ENCODE peak calls at places on chromosomes 5 and 9, in five cellular contexts. One of them, this sample, is unnamed.

GRCh38 chr9:14480561-14480960 is 166.6 kb upstream of the NFIB start:
- DNase-seq in HFFc6: no peak
- DNase-seq in Caki2: no peak
- DNase-seq in mammary epithelial cell: no peak
- DNase-seq in DND-41: no peak
- DNase-seq in this sample: no peak

GRCh38 chr5:850511-851006 is at the start of gene ZDHHC11:
- DNase-seq in HFFc6: no peak
- DNase-seq in DND-41: no peak
- DNase-seq in Caki2: no peak
- DNase-seq in mammary epithelial cell: no peak
- DNase-seq in this sample: peak

GRCh38 chr5:17229308-17229707 is 11.9 kb downstream of the BASP1 start:
- DNase-seq in HFFc6: no peak
- DNase-seq in mammary epithelial cell: no peak
- DNase-seq in DND-41: no peak
- DNase-seq in Caki2: no peak
- DNase-seq in this sample: no peak

GRCh38 chr9:92158097-92158601 is 42.9 kb upstream of the SPTLC1 start:
- DNase-seq in DND-41: no peak
- DNase-seq in HFFc6: no peak
- DNase-seq in mammary epithelial cell: no peak
- DNase-seq in Caki2: no peak
- DNase-seq in this sample: no peak

GRCh38 chr5:74034738-74035137 is 408.7 kb downstream of the ARHGEF28 start:
- DNase-seq in Caki2: peak
- DNase-seq in mammary epithelial cell: peak
- DNase-seq in HFFc6: peak
- DNase-seq in DND-41: no peak
- DNase-seq in this sample: no peak

GRCh38 chr9:133558191-133559126 is 24.0 kb downstream of the ADAMTSL2 start:
- DNase-seq in HFFc6: peak
- DNase-seq in mammary epithelial cell: peak
- DNase-seq in DND-41: no peak
- DNase-seq in Caki2: peak
- DNase-seq in this sample: no peak

GRCh38 chr5:175534070-175534932 is 55.9 kb downstream of the SFXN1 start:
- DNase-seq in mammary epithelial cell: peak
- DNase-seq in HFFc6: peak
- DNase-seq in Caki2: peak
- DNase-seq in DND-41: peak
- DNase-seq in this sample: peak

GRCh38 chr9:72494051-72494450 is 27.4 kb upstream of the TMC1 start:
- DNase-seq in Caki2: no peak
- DNase-seq in HFFc6: no peak
- DNase-seq in mammary epithelial cell: no peak
- DNase-seq in DND-41: no peak
- DNase-seq in this sample: no peak

GRCh38 chr5:98989723-98990122 is 60.9 kb upstream of the CHD1 start:
- DNase-seq in DND-41: peak
- DNase-seq in HFFc6: no peak
- DNase-seq in mammary epithelial cell: no peak
- DNase-seq in Caki2: no peak
- DNase-seq in this sample: no peak

GRCh38 chr9:71734953-71735352 is 33.4 kb downstream of the CEMIP2 start:
- DNase-seq in DND-41: no peak
- DNase-seq in mammary epithelial cell: no peak
- DNase-seq in HFFc6: no peak
- DNase-seq in Caki2: no peak
- DNase-seq in this sample: no peak

GRCh38 chr9:385818-386398 is 171.2 kb downstream of the DOCK8 start:
- DNase-seq in Caki2: peak
- DNase-seq in HFFc6: peak
- DNase-seq in DND-41: peak
- DNase-seq in mammary epithelial cell: peak
- DNase-seq in this sample: no peak

GRCh38 chr5:149030838-149031397 is 31.9 kb downstream of the SH3TC2 start:
- DNase-seq in DND-41: no peak
- DNase-seq in mammary epithelial cell: no peak
- DNase-seq in HFFc6: no peak
- DNase-seq in Caki2: no peak
- DNase-seq in this sample: no peak

GRCh38 chr5:53545744-53546143 is 14.7 kb upstream of the NDUFS4 start:
- DNase-seq in HFFc6: no peak
- DNase-seq in Caki2: no peak
- DNase-seq in DND-41: no peak
- DNase-seq in mammary epithelial cell: no peak
- DNase-seq in this sample: no peak

GRCh38 chr5:155651-156410 is 35.5 kb upstream of the LRRC14B start:
- DNase-seq in Caki2: no peak
- DNase-seq in DND-41: no peak
- DNase-seq in mammary epithelial cell: no peak
- DNase-seq in HFFc6: no peak
- DNase-seq in this sample: peak

GRCh38 chr9:17852108-17852507 is 273.2 kb downstream of the SH3GL2 start:
- DNase-seq in Caki2: no peak
- DNase-seq in HFFc6: no peak
- DNase-seq in mammary epithelial cell: no peak
- DNase-seq in DND-41: no peak
- DNase-seq in this sample: no peak

GRCh38 chr9:36862206-36863145 is 171.6 kb downstream of the PAX5 start:
- DNase-seq in DND-41: peak
- DNase-seq in mammary epithelial cell: peak
- DNase-seq in Caki2: no peak
- DNase-seq in HFFc6: peak
- DNase-seq in this sample: no peak

GRCh38 chr5:133565993-133566392 is 46.3 kb downstream of the FSTL4 start:
- DNase-seq in Caki2: peak
- DNase-seq in HFFc6: no peak
- DNase-seq in mammary epithelial cell: peak
- DNase-seq in DND-41: peak
- DNase-seq in this sample: no peak

GRCh38 chr9:13791816-13792215 is 512.3 kb upstream of the MPDZ start:
- DNase-seq in Caki2: no peak
- DNase-seq in DND-41: no peak
- DNase-seq in mammary epithelial cell: no peak
- DNase-seq in HFFc6: no peak
- DNase-seq in this sample: no peak

GRCh38 chr5:115541586-115541985 is 3.0 kb downstream of the FEM1C start:
- DNase-seq in DND-41: no peak
- DNase-seq in mammary epithelial cell: no peak
- DNase-seq in Caki2: no peak
- DNase-seq in HFFc6: no peak
- DNase-seq in this sample: no peak

GRCh38 chr5:180352116-180352975 is 790 bp downstream of the GFPT2 start:
- DNase-seq in mammary epithelial cell: no peak
- DNase-seq in HFFc6: no peak
- DNase-seq in DND-41: no peak
- DNase-seq in Caki2: no peak
- DNase-seq in this sample: no peak

GRCh38 chr5:131532016-131532640 is 102.9 kb downstream of the RAPGEF6 start:
- DNase-seq in HFFc6: no peak
- DNase-seq in Caki2: no peak
- DNase-seq in DND-41: no peak
- DNase-seq in mammary epithelial cell: no peak
- DNase-seq in this sample: no peak

GRCh38 chr9:135886147-135886981 is 21.0 kb downstream of the CAMSAP1 start:
- DNase-seq in DND-41: no peak
- DNase-seq in HFFc6: no peak
- DNase-seq in mammary epithelial cell: peak
- DNase-seq in Caki2: no peak
- DNase-seq in this sample: no peak

GRCh38 chr9:90793729-90794128 is 7.9 kb upstream of the SYK start:
- DNase-seq in DND-41: no peak
- DNase-seq in mammary epithelial cell: no peak
- DNase-seq in Caki2: no peak
- DNase-seq in HFFc6: no peak
- DNase-seq in this sample: no peak

GRCh38 chr9:91944711-91945110 is 5.3 kb downstream of the ROR2 start:
- DNase-seq in HFFc6: no peak
- DNase-seq in mammary epithelial cell: no peak
- DNase-seq in DND-41: no peak
- DNase-seq in Caki2: no peak
- DNase-seq in this sample: no peak

GRCh38 chr5:150508828-150509227 is 897 bp downstream of the NDST1 start:
- DNase-seq in Caki2: no peak
- DNase-seq in HFFc6: no peak
- DNase-seq in mammary epithelial cell: no peak
- DNase-seq in DND-41: no peak
- DNase-seq in this sample: no peak

GRCh38 chr9:112555844-112556482 is 69.3 kb downstream of the KIAA1958 start:
- DNase-seq in DND-41: no peak
- DNase-seq in mammary epithelial cell: peak
- DNase-seq in HFFc6: no peak
- DNase-seq in Caki2: no peak
- DNase-seq in this sample: no peak

GRCh38 chr9:70761139-70761538 is 346.7 kb upstream of the KLF9 start:
- DNase-seq in HFFc6: no peak
- DNase-seq in DND-41: no peak
- DNase-seq in mammary epithelial cell: no peak
- DNase-seq in Caki2: no peak
- DNase-seq in this sample: no peak

GRCh38 chr5:33937700-33938506 is 1.7 kb downstream of the RXFP3 start:
- DNase-seq in Caki2: no peak
- DNase-seq in mammary epithelial cell: no peak
- DNase-seq in HFFc6: no peak
- DNase-seq in DND-41: no peak
- DNase-seq in this sample: no peak

GRCh38 chr5:149160291-149160787 is 19.0 kb downstream of the ABLIM3 start:
- DNase-seq in HFFc6: no peak
- DNase-seq in mammary epithelial cell: peak
- DNase-seq in DND-41: no peak
- DNase-seq in Caki2: no peak
- DNase-seq in this sample: no peak

GRCh38 chr5:129973716-129974426 is 69.6 kb downstream of the CHSY3 start:
- DNase-seq in HFFc6: no peak
- DNase-seq in mammary epithelial cell: no peak
- DNase-seq in DND-41: no peak
- DNase-seq in Caki2: no peak
- DNase-seq in this sample: no peak

GRCh38 chr5:134989291-134989830 is 21.7 kb downstream of the CATSPER3 start:
- DNase-seq in HFFc6: no peak
- DNase-seq in DND-41: no peak
- DNase-seq in Caki2: no peak
- DNase-seq in mammary epithelial cell: no peak
- DNase-seq in this sample: no peak